ENCODE peak calls at places on chromosomes 5 and 9, in nine cellular contexts. M is ascending aorta; Z is iPS DF 6.9; V is left ventricle myocardium inferior; B is sigmoid colon; I is esophagus squamous epithelium; X is CD4-positive, CD25-positive, alpha-beta regulatory T cell; C is neural progenitor cell; G is HCT116. U is an unnamed sample. For H3K27me3, the result is how much of the 10 kb centered on the place peaks cover.

GRCh38 chr5:32325067-32325466 is 12.3 kb upstream of the MTMR12 start:
- DNase-seq in M (no peak), Z (no peak), V (no peak), B (no peak), I (no peak), X (no peak), C (no peak), G (no peak), U (no peak)

GRCh38 chr9:111762546-111762945 is 32.2 kb downstream of the SHOC1 start:
- DNase-seq in M (no peak), Z (no peak), V (no peak), B (no peak), I (no peak), X (no peak), C (no peak), G (no peak), U (no peak)

GRCh38 chr5:45038366-45038987 is 229.7 kb downstream of the MRPS30 start:
- DNase-seq in M (no peak), Z (no peak), V (no peak), B (no peak), I (no peak), X (no peak), C (peak), G (peak), U (peak)

GRCh38 chr5:93892481-93892880 is 151.1 kb upstream of the POU5F2 start:
- DNase-seq in M (no peak), Z (no peak), V (no peak), B (no peak), I (no peak), X (no peak), C (no peak), G (no peak), U (no peak)

GRCh38 chr5:90494043-90494442 is 19.4 kb downstream of the POLR3G start:
- DNase-seq in M (no peak), Z (no peak), V (no peak), B (no peak), I (no peak), X (no peak), C (no peak), G (no peak), U (no peak)

GRCh38 chr5:34411470-34412346 is 244.4 kb upstream of the RAI14 start:
- DNase-seq in M (no peak), Z (peak), V (no peak), B (no peak), I (no peak), X (no peak), C (peak), G (no peak), U (no peak)

GRCh38 chr9:12878342-12878978 is 103.6 kb downstream of the LURAP1L start:
- DNase-seq in M (no peak), Z (no peak), V (no peak), B (no peak), I (no peak), X (no peak), C (no peak), G (no peak), U (no peak)

GRCh38 chr5:154646841-154647759 is 108.1 kb upstream of the LARP1 start:
- DNase-seq in M (no peak), Z (no peak), V (peak), B (peak), I (no peak), X (no peak), C (peak), G (no peak), U (no peak)

GRCh38 chr5:3394046-3394597 is 201.5 kb upstream of the IRX1 start:
- DNase-seq in M (no peak), Z (no peak), V (no peak), B (no peak), I (no peak), X (no peak), C (peak), G (no peak), U (no peak)

GRCh38 chr5:137254695-137255094 is 244.4 kb downstream of the SPOCK1 start:
- DNase-seq in M (no peak), Z (no peak), V (no peak), B (no peak), I (no peak), X (no peak), C (no peak), G (no peak), U (no peak)

GRCh38 chr5:141328231-141328630 is 2.1 kb upstream of the PCDHGA1 start:
- DNase-seq in M (no peak), Z (no peak), V (no peak), B (no peak), I (no peak), X (no peak), C (no peak), G (no peak), U (no peak)

GRCh38 chr9:33106827-33107621 is 30.6 kb upstream of the SMU1 start:
- DNase-seq in M (no peak), Z (no peak), V (peak), B (peak), I (no peak), X (no peak), C (no peak), G (no peak), U (no peak)

GRCh38 chr9:99463144-99463543 is 241.1 kb downstream of the SEC61B start:
- DNase-seq in M (no peak), Z (no peak), V (no peak), B (no peak), I (no peak), X (no peak), C (no peak), G (no peak), U (no peak)

GRCh38 chr9:116686693-116687073 is 422 bp upstream of the TRIM32 start:
- DNase-seq in M (no peak), Z (no peak), V (no peak), B (no peak), I (no peak), X (no peak), C (no peak), G (no peak), U (no peak)

GRCh38 chr5:169063269-169063919 is 237.5 kb downstream of the SLIT3 start:
- DNase-seq in M (no peak), Z (no peak), V (no peak), B (no peak), I (no peak), X (no peak), C (peak), G (no peak), U (no peak)

GRCh38 chr5:37838933-37839341 is 904 bp downstream of the GDNF start:
- DNase-seq in M (no peak), Z (no peak), V (no peak), B (no peak), I (no peak), X (no peak), C (peak), G (no peak), U (no peak)

GRCh38 chr5:135308245-135308644 is 90.8 kb downstream of the MACROH2A1 start:
- DNase-seq in M (no peak), Z (no peak), V (no peak), B (no peak), I (no peak), X (no peak), C (no peak), G (no peak), U (no peak)

GRCh38 chr9:97548819-97549540 is 47.5 kb downstream of the TMOD1 start:
- DNase-seq in M (no peak), Z (no peak), V (no peak), B (no peak), I (no peak), X (no peak), C (no peak), G (no peak), U (no peak)

GRCh38 chr5:129904667-129905466 is 602 bp downstream of the CHSY3 start:
- DNase-seq in M (no peak), Z (no peak), V (peak), B (peak), I (no peak), X (no peak), C (peak), G (no peak), U (no peak)

GRCh38 chr9:22921742-22922141 is 475.1 kb downstream of the DMRTA1 start:
- DNase-seq in M (no peak), Z (no peak), V (no peak), B (no peak), I (no peak), X (no peak), C (no peak), G (no peak), U (no peak)

GRCh38 chr5:116234681-116235080 is 149.9 kb downstream of the COMMD10 start:
- DNase-seq in M (no peak), Z (no peak), V (no peak), B (no peak), I (no peak), X (no peak), C (no peak), G (no peak), U (no peak)

GRCh38 chr9:78505546-78505945 is 208.6 kb downstream of the PSAT1 start:
- DNase-seq in M (no peak), Z (no peak), V (no peak), B (no peak), I (no peak), X (no peak), C (no peak), G (no peak), U (no peak)

GRCh38 chr5:76813982-76814562 is 4.8 kb upstream of the F2RL1 start:
- DNase-seq in M (no peak), Z (no peak), V (no peak), B (no peak), I (no peak), X (no peak), C (no peak), G (peak), U (no peak)

GRCh38 chr5:14417232-14417730 is 164.3 kb upstream of the OTULINL start:
- DNase-seq in M (no peak), Z (no peak), V (no peak), B (no peak), I (no peak), X (no peak), C (no peak), G (no peak), U (no peak)

GRCh38 chr5:173055722-173055982 is 500 bp upstream of the CREBRF start:
- DNase-seq in M (no peak), Z (no peak), V (no peak), B (no peak), I (no peak), X (no peak), C (peak), G (no peak), U (no peak)

GRCh38 chr5:153964201-153965101 is 74.3 kb downstream of the FAM114A2 start:
- DNase-seq in M (no peak), Z (no peak), V (no peak), B (no peak), I (no peak), X (no peak), C (no peak), G (no peak), U (no peak)

GRCh38 chr9:82021198-82021597 is 32.6 kb downstream of the SPATA31D1 start:
- DNase-seq in M (no peak), Z (no peak), V (no peak), B (peak), I (no peak), X (no peak), C (no peak), G (peak), U (no peak)

GRCh38 chr9:108053555-108054061 is 564.0 kb upstream of the KLF4 start:
- DNase-seq in M (no peak), Z (no peak), V (peak), B (peak), I (no peak), X (no peak), C (peak), G (no peak), U (no peak)

GRCh38 chr5:148805323-148806290 is 20.8 kb upstream of the ADRB2 start:
- DNase-seq in M (no peak), Z (no peak), V (peak), B (no peak), I (no peak), X (no peak), C (no peak), G (no peak), U (peak)

GRCh38 chr9:93648836-93649235 is 72.5 kb downstream of the PHF2 start:
- DNase-seq in M (no peak), Z (no peak), V (no peak), B (peak), I (no peak), X (no peak), C (no peak), G (no peak), U (no peak)

GRCh38 chr5:151378616-151379015 is 31.3 kb upstream of the SLC36A2 start:
- DNase-seq in M (no peak), Z (no peak), V (no peak), B (no peak), I (no peak), X (no peak), C (no peak), G (no peak), U (no peak)

GRCh38 chr5:57650360-57651069 is 167.9 kb upstream of the ACTBL2 start:
- DNase-seq in M (no peak), Z (peak), V (no peak), B (no peak), I (no peak), X (no peak), C (peak), G (peak), U (no peak)

GRCh38 chr5:58444805-58445204 is 15.1 kb downstream of the PLK2 start:
- DNase-seq in M (no peak), Z (no peak), V (no peak), B (no peak), I (no peak), X (no peak), C (no peak), G (no peak), U (no peak)

GRCh38 chr5:124902097-124902821 is 155.8 kb upstream of the ZNF608 start:
- DNase-seq in M (no peak), Z (no peak), V (no peak), B (no peak), I (no peak), X (no peak), C (no peak), G (no peak), U (no peak)

GRCh38 chr5:989961-990530 is 18.6 kb upstream of the NKD2 start:
- DNase-seq in M (no peak), Z (no peak), V (peak), B (peak), I (no peak), X (no peak), C (peak), G (no peak), U (no peak)

GRCh38 chr5:84086517-84086916 is 298.2 kb downstream of the EDIL3 start:
- DNase-seq in M (no peak), Z (no peak), V (no peak), B (no peak), I (no peak), X (no peak), C (no peak), G (no peak), U (no peak)

GRCh38 chr5:91384671-91385430 is 1.7 kb upstream of the ARRDC3 start:
- DNase-seq in M (no peak), Z (no peak), V (no peak), B (no peak), I (no peak), X (peak), C (peak), G (peak), U (peak)

GRCh38 chr9:107491081-107492053 is 1.8 kb upstream of the KLF4 start:
- DNase-seq in M (no peak), Z (no peak), V (peak), B (peak), I (no peak), X (no peak), C (peak), G (no peak), U (no peak)

GRCh38 chr9:136187683-136188586 is 17.0 kb downstream of the LHX3 start:
- DNase-seq in M (no peak), Z (no peak), V (no peak), B (no peak), I (no peak), X (no peak), C (peak), G (no peak), U (no peak)

DNA sequence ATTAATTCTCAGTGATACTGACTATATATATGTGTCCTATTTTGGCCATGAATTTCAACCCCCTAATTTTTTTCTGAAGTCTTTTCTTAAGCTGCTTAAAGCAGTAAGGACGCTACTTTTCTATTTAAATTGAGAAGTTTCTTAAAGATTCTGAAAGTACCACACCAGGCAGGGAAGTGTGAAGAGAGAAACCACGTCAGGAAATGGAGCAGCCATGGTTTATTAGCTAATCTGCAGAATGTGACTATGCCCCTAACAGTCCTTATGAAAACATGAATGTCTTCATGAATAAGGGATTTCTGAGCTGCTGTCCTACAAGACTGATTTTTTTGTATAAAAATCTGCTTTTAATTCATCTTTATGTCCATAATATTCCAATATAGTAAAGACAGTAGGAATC is 1724.3 kb upstream of the C9orf72 start:
- DNase-seq in M (no peak), Z (no peak), V (no peak), B (no peak), I (no peak), X (no peak), C (no peak), G (no peak), U (peak)
- H3K27ac ChIP-seq in M (no peak), Z (no peak), V (no peak), B (no peak), I (no peak), X (no peak), C (no peak), G (no peak), U (no peak)

GRCh38 chr5:109868737-109869136 is 179.0 kb downstream of the MAN2A1 start:
- DNase-seq in M (no peak), Z (no peak), V (no peak), B (no peak), I (no peak), X (no peak), C (no peak), G (no peak), U (no peak)
- H3K27me3 ChIP-seq in M (under half), Z (under half), V (under half), B (under half), I (under half), X (under half), C (under half), G (under half), U (under half)

GRCh38 chr9:121603028-121603427 is 48.4 kb upstream of the DAB2IP start:
- DNase-seq in M (no peak), Z (no peak), V (no peak), B (no peak), I (no peak), X (no peak), C (no peak), G (no peak), U (no peak)

GRCh38 chr9:121604242-121604641 is 47.2 kb upstream of the DAB2IP start:
- DNase-seq in M (no peak), Z (no peak), V (no peak), B (peak), I (no peak), X (no peak), C (no peak), G (no peak), U (no peak)

GRCh38 chr9:121607434-121608248 is 43.8 kb upstream of the DAB2IP start:
- DNase-seq in M (no peak), Z (no peak), V (peak), B (peak), I (no peak), X (no peak), C (peak), G (peak), U (no peak)

GRCh38 chr9:121601234-121601633 is 50.2 kb upstream of the DAB2IP start:
- DNase-seq in M (no peak), Z (no peak), V (no peak), B (no peak), I (no peak), X (no peak), C (no peak), G (no peak), U (peak)

DNA sequence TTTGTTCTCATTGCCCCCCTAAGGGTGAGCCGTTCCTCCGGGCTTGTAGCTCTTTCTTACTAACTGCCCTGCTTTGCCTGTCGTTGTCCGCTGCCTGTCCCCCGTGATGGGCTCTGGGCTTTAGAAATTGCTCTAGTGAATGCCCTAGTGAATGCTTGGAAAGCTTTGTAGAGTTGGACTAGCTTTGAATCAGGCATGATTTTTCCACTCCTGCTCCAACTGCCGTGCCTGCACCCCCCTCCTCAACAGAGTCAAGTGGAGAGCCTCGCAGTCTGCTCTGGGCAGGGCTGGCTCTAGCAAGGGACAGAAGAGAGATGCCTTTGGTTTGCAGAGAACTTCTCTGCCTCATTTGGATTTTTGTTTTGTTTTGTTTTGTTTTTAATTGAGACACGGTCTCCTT is 46.8 kb upstream of the DAB2IP start:
- DNase-seq in M (no peak), Z (no peak), V (no peak), B (no peak), I (no peak), X (no peak), C (no peak), G (no peak), U (no peak)
- H3K27ac ChIP-seq in M (no peak), Z (no peak), V (peak), B (no peak), I (no peak), X (no peak), C (no peak), G (peak), U (no peak)

GRCh38 chr5:74367931-74368330 is 272.6 kb downstream of the ENC1 start:
- DNase-seq in M (no peak), Z (no peak), V (peak), B (no peak), I (no peak), X (no peak), C (no peak), G (no peak), U (no peak)

GRCh38 chr5:74370168-74370567 is 270.4 kb downstream of the ENC1 start:
- DNase-seq in M (no peak), Z (no peak), V (no peak), B (no peak), I (no peak), X (no peak), C (no peak), G (no peak), U (no peak)

GRCh38 chr5:74369173-74369572 is 271.4 kb downstream of the ENC1 start:
- DNase-seq in M (no peak), Z (no peak), V (no peak), B (no peak), I (no peak), X (no peak), C (no peak), G (no peak), U (no peak)

GRCh38 chr5:74364507-74364906 is 276.0 kb downstream of the ENC1 start:
- DNase-seq in M (no peak), Z (no peak), V (no peak), B (no peak), I (no peak), X (no peak), C (no peak), G (no peak), U (no peak)

DNA sequence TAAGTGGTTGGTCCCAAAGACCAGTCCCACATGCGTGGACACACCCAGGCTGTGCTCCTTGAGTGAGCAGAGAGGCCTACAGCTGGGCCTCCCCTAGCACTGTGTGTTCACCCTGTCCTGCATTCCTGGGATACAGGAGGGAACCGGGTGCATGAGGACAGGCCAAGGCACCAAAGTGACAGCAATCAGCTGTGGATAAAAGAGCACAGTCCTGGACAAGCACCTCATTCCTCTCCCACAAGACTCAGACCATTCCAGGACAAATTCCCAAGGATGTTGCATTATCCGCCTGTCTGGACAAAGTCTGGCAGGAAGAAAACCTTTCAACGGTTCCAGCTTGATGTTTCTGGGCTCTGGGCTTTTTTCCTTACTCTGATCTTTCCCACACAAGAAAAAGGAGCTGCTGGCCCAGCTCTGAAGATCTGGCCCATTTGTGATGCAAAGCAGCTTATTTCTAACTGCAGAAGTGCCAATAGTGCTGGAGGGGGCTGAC is 273.2 kb downstream of the ENC1 start:
- DNase-seq in M (no peak), Z (no peak), V (peak), B (no peak), I (no peak), X (no peak), C (no peak), G (no peak), U (no peak)
- H3K27me3 ChIP-seq in M (under half), Z (under half), V (under half), B (under half), I (under half), X (under half), C (under half), G (under half), U (under half)

GRCh38 chr9:89477811-89478583 is 19.9 kb downstream of the SEMA4D start:
- DNase-seq in M (no peak), Z (no peak), V (no peak), B (peak), I (no peak), X (peak), C (no peak), G (no peak), U (peak)
- H3K27ac ChIP-seq in M (no peak), Z (no peak), V (no peak), B (no peak), I (peak), X (peak), C (no peak), G (no peak), U (peak)